ENCODE peak calls at places on chromosomes 11 and 22, in eight cellular contexts. One of them, this sample, is unnamed.
A peak's percentile ranks its signal among the peaks of the same experiment; 100 is the strongest.

GRCh38 chr11:122656631-122657101 is 1.1 kb downstream of the UBASH3B start:
- DNase-seq in pancreas: peak; percentile 43
- DNase-seq in CD4-positive, alpha-beta T cell: peak; percentile 36
- DNase-seq in A549: peak; percentile 43
- DNase-seq in adrenal gland: peak; percentile 32
- DNase-seq in effector memory CD4-positive, alpha-beta T cell: peak; percentile 2
- DNase-seq in GM23248: peak; percentile 49
- DNase-seq in OCI-LY7: peak; percentile 68
- DNase-seq in this sample: no peak

GRCh38 chr11:94515398-94515797 is 3.1 kb downstream of the C11orf97 start:
- DNase-seq in pancreas: no peak
- DNase-seq in CD4-positive, alpha-beta T cell: no peak
- DNase-seq in A549: no peak
- DNase-seq in adrenal gland: no peak
- DNase-seq in effector memory CD4-positive, alpha-beta T cell: no peak
- DNase-seq in GM23248: no peak
- DNase-seq in OCI-LY7: no peak
- DNase-seq in this sample: no peak

GRCh38 chr11:87128372-87128771 is 90.6 kb downstream of the TMEM135 start:
- DNase-seq in pancreas: no peak
- DNase-seq in CD4-positive, alpha-beta T cell: no peak
- DNase-seq in A549: no peak
- DNase-seq in adrenal gland: no peak
- DNase-seq in effector memory CD4-positive, alpha-beta T cell: no peak
- DNase-seq in GM23248: no peak
- DNase-seq in OCI-LY7: no peak
- DNase-seq in this sample: no peak

GRCh38 chr22:23533328-23533762 is 46.7 kb downstream of the IGLL1 start:
- DNase-seq in pancreas: no peak
- DNase-seq in CD4-positive, alpha-beta T cell: peak; percentile 41
- DNase-seq in A549: peak; percentile 58
- DNase-seq in adrenal gland: peak; percentile 37
- DNase-seq in effector memory CD4-positive, alpha-beta T cell: no peak
- DNase-seq in GM23248: peak; percentile 21
- DNase-seq in OCI-LY7: peak; percentile 70
- DNase-seq in this sample: no peak

GRCh38 chr11:32225491-32226285 is 134.8 kb downstream of the RCN1 start:
- DNase-seq in pancreas: no peak
- DNase-seq in CD4-positive, alpha-beta T cell: no peak
- DNase-seq in A549: no peak
- DNase-seq in adrenal gland: no peak
- DNase-seq in effector memory CD4-positive, alpha-beta T cell: no peak
- DNase-seq in GM23248: no peak
- DNase-seq in OCI-LY7: no peak
- DNase-seq in this sample: no peak

GRCh38 chr11:46114378-46114777 is 6.9 kb downstream of the PHF21A start:
- DNase-seq in pancreas: no peak
- DNase-seq in CD4-positive, alpha-beta T cell: no peak
- DNase-seq in A549: no peak
- DNase-seq in adrenal gland: no peak
- DNase-seq in effector memory CD4-positive, alpha-beta T cell: no peak
- DNase-seq in GM23248: no peak
- DNase-seq in OCI-LY7: no peak
- DNase-seq in this sample: no peak

GRCh38 chr11:126336065-126336464 is 19.4 kb upstream of the ST3GAL4 start:
- DNase-seq in pancreas: no peak
- DNase-seq in CD4-positive, alpha-beta T cell: no peak
- DNase-seq in A549: no peak
- DNase-seq in adrenal gland: no peak
- DNase-seq in effector memory CD4-positive, alpha-beta T cell: no peak
- DNase-seq in GM23248: no peak
- DNase-seq in OCI-LY7: no peak
- DNase-seq in this sample: no peak

GRCh38 chr11:63945482-63946163 is 6.8 kb downstream of the NAA40 start:
- DNase-seq in pancreas: peak; percentile 79
- DNase-seq in CD4-positive, alpha-beta T cell: peak; percentile 50
- DNase-seq in A549: peak; percentile 75
- DNase-seq in adrenal gland: peak; percentile 88
- DNase-seq in effector memory CD4-positive, alpha-beta T cell: peak; percentile 9
- DNase-seq in GM23248: peak; percentile 91
- DNase-seq in OCI-LY7: peak; percentile 62
- DNase-seq in this sample: no peak

GRCh38 chr11:107591098-107591445 is at the start of gene ELMOD1:
- DNase-seq in pancreas: peak; percentile 38
- DNase-seq in CD4-positive, alpha-beta T cell: no peak
- DNase-seq in A549: peak; percentile 12
- DNase-seq in adrenal gland: peak; percentile 61
- DNase-seq in effector memory CD4-positive, alpha-beta T cell: no peak
- DNase-seq in GM23248: peak; percentile 76
- DNase-seq in OCI-LY7: no peak
- DNase-seq in this sample: no peak

GRCh38 chr11:6655790-6656580 is at the start of gene DCHS1:
- DNase-seq in pancreas: peak; percentile 30
- DNase-seq in CD4-positive, alpha-beta T cell: no peak
- DNase-seq in A549: no peak
- DNase-seq in adrenal gland: peak; percentile 19
- DNase-seq in effector memory CD4-positive, alpha-beta T cell: no peak
- DNase-seq in GM23248: peak; percentile 39
- DNase-seq in OCI-LY7: no peak
- DNase-seq in this sample: no peak

GRCh38 chr11:131600591-131600990 is 230.2 kb downstream of the NTM start:
- DNase-seq in pancreas: no peak
- DNase-seq in CD4-positive, alpha-beta T cell: no peak
- DNase-seq in A549: no peak
- DNase-seq in adrenal gland: no peak
- DNase-seq in effector memory CD4-positive, alpha-beta T cell: no peak
- DNase-seq in GM23248: peak; percentile 63
- DNase-seq in OCI-LY7: no peak
- DNase-seq in this sample: no peak

GRCh38 chr22:27840436-27840835 is 38.9 kb upstream of the MN1 start:
- DNase-seq in pancreas: no peak
- DNase-seq in CD4-positive, alpha-beta T cell: no peak
- DNase-seq in A549: no peak
- DNase-seq in adrenal gland: no peak
- DNase-seq in effector memory CD4-positive, alpha-beta T cell: no peak
- DNase-seq in GM23248: no peak
- DNase-seq in OCI-LY7: no peak
- DNase-seq in this sample: no peak

GRCh38 chr11:81026008-81026407 is 1585.2 kb upstream of the TENM4 start:
- DNase-seq in pancreas: no peak
- DNase-seq in CD4-positive, alpha-beta T cell: no peak
- DNase-seq in A549: no peak
- DNase-seq in adrenal gland: no peak
- DNase-seq in effector memory CD4-positive, alpha-beta T cell: no peak
- DNase-seq in GM23248: no peak
- DNase-seq in OCI-LY7: no peak
- DNase-seq in this sample: no peak

GRCh38 chr11:110984147-110984546 is 261.4 kb upstream of the POU2AF2 start:
- DNase-seq in pancreas: no peak
- DNase-seq in CD4-positive, alpha-beta T cell: no peak
- DNase-seq in A549: no peak
- DNase-seq in adrenal gland: no peak
- DNase-seq in effector memory CD4-positive, alpha-beta T cell: no peak
- DNase-seq in GM23248: peak; percentile 58
- DNase-seq in OCI-LY7: no peak
- DNase-seq in this sample: no peak

GRCh38 chr22:33748714-33749113 is 171.6 kb downstream of the LARGE1 start:
- DNase-seq in pancreas: no peak
- DNase-seq in CD4-positive, alpha-beta T cell: no peak
- DNase-seq in A549: no peak
- DNase-seq in adrenal gland: no peak
- DNase-seq in effector memory CD4-positive, alpha-beta T cell: no peak
- DNase-seq in GM23248: no peak
- DNase-seq in OCI-LY7: peak; percentile 71
- DNase-seq in this sample: no peak

GRCh38 chr11:123251656-123252344 is 56.8 kb upstream of the CLMP start:
- DNase-seq in pancreas: no peak
- DNase-seq in CD4-positive, alpha-beta T cell: no peak
- DNase-seq in A549: no peak
- DNase-seq in adrenal gland: peak; percentile 82
- DNase-seq in effector memory CD4-positive, alpha-beta T cell: no peak
- DNase-seq in GM23248: peak; percentile 69
- DNase-seq in OCI-LY7: no peak
- DNase-seq in this sample: no peak

GRCh38 chr22:40436460-40437431 is 66.4 kb downstream of the SGSM3 start:
- DNase-seq in pancreas: no peak
- DNase-seq in CD4-positive, alpha-beta T cell: no peak
- DNase-seq in A549: peak; percentile 70
- DNase-seq in adrenal gland: peak; percentile 73
- DNase-seq in effector memory CD4-positive, alpha-beta T cell: no peak
- DNase-seq in GM23248: peak; percentile 73
- DNase-seq in OCI-LY7: peak; percentile 95
- DNase-seq in this sample: no peak

GRCh38 chr11:72084076-72084475 is 3.4 kb downstream of the LRRC51 start:
- DNase-seq in pancreas: no peak
- DNase-seq in CD4-positive, alpha-beta T cell: no peak
- DNase-seq in A549: no peak
- DNase-seq in adrenal gland: no peak
- DNase-seq in effector memory CD4-positive, alpha-beta T cell: no peak
- DNase-seq in GM23248: no peak
- DNase-seq in OCI-LY7: no peak
- DNase-seq in this sample: no peak

GRCh38 chr11:125494987-125495725 is 909 bp downstream of the FEZ1 start:
- DNase-seq in pancreas: peak; percentile 25
- DNase-seq in CD4-positive, alpha-beta T cell: peak; percentile 34
- DNase-seq in A549: no peak
- DNase-seq in adrenal gland: peak; percentile 16
- DNase-seq in effector memory CD4-positive, alpha-beta T cell: no peak
- DNase-seq in GM23248: peak; percentile 69
- DNase-seq in OCI-LY7: no peak
- DNase-seq in this sample: no peak

DNA sequence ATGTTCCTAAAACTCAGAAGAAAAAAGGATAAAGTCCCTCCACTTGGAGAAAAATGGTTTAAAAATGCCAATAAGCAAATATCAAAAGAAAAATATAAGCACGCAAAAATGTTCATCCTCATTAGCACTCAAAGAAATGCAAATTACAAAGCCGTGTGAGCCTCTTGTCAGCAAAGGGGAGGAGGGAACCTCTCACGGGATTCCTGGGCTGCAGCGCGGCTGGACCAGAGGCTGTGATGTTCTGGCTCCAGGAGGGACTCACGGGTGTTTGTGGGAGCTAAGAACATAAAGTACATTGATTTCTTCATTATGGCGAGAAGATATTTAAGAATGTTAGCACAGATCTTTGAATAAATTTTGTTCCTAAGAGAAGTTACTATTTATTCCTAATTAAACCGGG is 1451.2 kb downstream of the BRD1 start:
- DNase-seq in pancreas: no peak
- DNase-seq in CD4-positive, alpha-beta T cell: no peak
- DNase-seq in A549: no peak
- DNase-seq in adrenal gland: no peak
- DNase-seq in effector memory CD4-positive, alpha-beta T cell: no peak
- DNase-seq in GM23248: no peak
- DNase-seq in OCI-LY7: no peak
- DNase-seq in this sample: no peak
- H3K9me3 ChIP-seq in pancreas: no peaks in the 10 kb centered on the region
- H3K9me3 ChIP-seq in CD4-positive, alpha-beta T cell: no peaks in the 10 kb centered on the region
- H3K9me3 ChIP-seq in A549: no peaks in the 10 kb centered on the region
- H3K9me3 ChIP-seq in adrenal gland: no peaks in the 10 kb centered on the region
- H3K9me3 ChIP-seq in effector memory CD4-positive, alpha-beta T cell: no peaks in the 10 kb centered on the region
- H3K9me3 ChIP-seq in GM23248: no peaks in the 10 kb centered on the region
- H3K9me3 ChIP-seq in OCI-LY7: no peaks in the 10 kb centered on the region
- H3K9me3 ChIP-seq in this sample: peaks cover 8% of the 10 kb centered on the region

DNA sequence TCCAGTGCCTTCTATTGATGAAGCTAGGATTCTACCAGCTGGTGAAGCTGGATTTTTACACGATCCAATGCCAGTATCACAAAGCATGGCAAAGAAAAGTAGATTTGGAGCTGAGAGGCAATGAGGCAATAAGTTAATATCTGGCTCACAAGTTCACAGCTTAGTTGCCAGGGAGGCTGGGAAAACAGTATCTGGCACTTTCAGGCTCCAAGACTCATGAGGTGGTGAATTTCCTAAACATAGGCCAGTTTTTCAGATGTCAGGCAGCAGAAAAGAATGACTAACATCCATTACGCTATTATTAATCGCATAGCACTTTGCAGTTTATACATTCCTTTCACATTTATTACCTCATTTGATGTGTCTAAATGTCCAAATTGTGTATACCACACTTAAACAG is 122.7 kb downstream of the GRIA4 start:
- DNase-seq in pancreas: no peak
- DNase-seq in CD4-positive, alpha-beta T cell: no peak
- DNase-seq in A549: no peak
- DNase-seq in adrenal gland: no peak
- DNase-seq in effector memory CD4-positive, alpha-beta T cell: no peak
- DNase-seq in GM23248: peak; percentile 1
- DNase-seq in OCI-LY7: no peak
- DNase-seq in this sample: no peak
- H3K9me3 ChIP-seq in pancreas: no peaks in the 10 kb centered on the region
- H3K9me3 ChIP-seq in CD4-positive, alpha-beta T cell: no peaks in the 10 kb centered on the region
- H3K9me3 ChIP-seq in A549: no peaks in the 10 kb centered on the region
- H3K9me3 ChIP-seq in adrenal gland: no peaks in the 10 kb centered on the region
- H3K9me3 ChIP-seq in effector memory CD4-positive, alpha-beta T cell: no peaks in the 10 kb centered on the region
- H3K9me3 ChIP-seq in GM23248: no peaks in the 10 kb centered on the region
- H3K9me3 ChIP-seq in OCI-LY7: no peaks in the 10 kb centered on the region
- H3K9me3 ChIP-seq in this sample: no peaks in the 10 kb centered on the region

DNA sequence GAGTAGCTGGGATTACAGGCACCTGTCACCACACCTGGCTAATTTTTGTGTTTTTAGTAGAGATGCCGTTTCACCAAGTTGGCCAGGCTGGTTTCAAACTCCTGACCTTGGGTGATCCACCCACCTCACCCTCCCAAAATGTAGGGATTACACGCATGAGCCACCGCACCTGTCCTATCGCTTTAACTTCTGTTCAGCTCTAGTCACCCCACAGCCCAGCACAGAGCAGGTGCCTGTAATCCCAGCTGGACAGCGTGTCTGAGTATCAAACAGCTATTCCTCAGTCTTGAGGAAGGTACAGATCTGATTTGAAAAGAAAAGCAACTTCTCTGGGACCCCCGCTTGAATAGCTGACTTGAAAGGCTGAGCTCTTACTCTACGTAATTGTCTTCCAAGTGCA is 149.1 kb downstream of the CTTN start:
- DNase-seq in pancreas: no peak
- DNase-seq in CD4-positive, alpha-beta T cell: no peak
- DNase-seq in A549: no peak
- DNase-seq in adrenal gland: no peak
- DNase-seq in effector memory CD4-positive, alpha-beta T cell: no peak
- DNase-seq in GM23248: no peak
- DNase-seq in OCI-LY7: no peak
- DNase-seq in this sample: no peak
- H3K9me3 ChIP-seq in pancreas: no peaks in the 10 kb centered on the region
- H3K9me3 ChIP-seq in CD4-positive, alpha-beta T cell: no peaks in the 10 kb centered on the region
- H3K9me3 ChIP-seq in A549: no peaks in the 10 kb centered on the region
- H3K9me3 ChIP-seq in adrenal gland: no peaks in the 10 kb centered on the region
- H3K9me3 ChIP-seq in effector memory CD4-positive, alpha-beta T cell: no peaks in the 10 kb centered on the region
- H3K9me3 ChIP-seq in GM23248: no peaks in the 10 kb centered on the region
- H3K9me3 ChIP-seq in OCI-LY7: no peaks in the 10 kb centered on the region
- H3K9me3 ChIP-seq in this sample: no peaks in the 10 kb centered on the region

GRCh38 chr11:54558407-54558806 is 45.4 kb downstream of the OR4C46 start:
- DNase-seq in pancreas: no peak
- DNase-seq in CD4-positive, alpha-beta T cell: no peak
- DNase-seq in A549: no peak
- DNase-seq in adrenal gland: no peak
- DNase-seq in effector memory CD4-positive, alpha-beta T cell: no peak
- DNase-seq in GM23248: no peak
- DNase-seq in OCI-LY7: peak; percentile 3
- DNase-seq in this sample: no peak

DNA sequence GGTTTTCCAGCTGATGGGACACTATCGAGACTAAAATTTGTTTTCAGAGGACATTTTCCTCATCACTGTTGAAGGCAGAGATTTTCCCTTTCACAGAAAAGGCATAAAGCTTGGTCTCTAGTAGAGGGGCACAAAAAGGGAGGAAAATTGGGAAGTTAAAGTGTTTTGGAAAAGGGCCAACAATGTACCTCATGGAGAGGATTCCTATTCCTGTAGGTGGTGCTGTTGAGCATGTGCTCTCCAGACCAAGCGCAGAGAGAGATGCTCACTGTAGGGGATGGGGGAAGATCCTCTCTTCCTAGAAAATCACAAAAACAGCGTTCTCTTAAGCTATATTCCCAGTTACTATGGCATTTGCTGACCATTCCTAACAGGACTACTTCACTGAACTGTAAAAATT is 44.9 kb downstream of the OR4C46 start:
- DNase-seq in pancreas: no peak
- DNase-seq in CD4-positive, alpha-beta T cell: no peak
- DNase-seq in A549: peak; percentile 12
- DNase-seq in adrenal gland: no peak
- DNase-seq in effector memory CD4-positive, alpha-beta T cell: no peak
- DNase-seq in GM23248: peak; percentile 1
- DNase-seq in OCI-LY7: peak; percentile 2
- DNase-seq in this sample: no peak
- H3K9me3 ChIP-seq in pancreas: no peaks in the 10 kb centered on the region
- H3K9me3 ChIP-seq in CD4-positive, alpha-beta T cell: peaks cover 33% of the 10 kb centered on the region
- H3K9me3 ChIP-seq in A549: no peaks in the 10 kb centered on the region
- H3K9me3 ChIP-seq in adrenal gland: no peaks in the 10 kb centered on the region
- H3K9me3 ChIP-seq in effector memory CD4-positive, alpha-beta T cell: peaks cover 14% of the 10 kb centered on the region
- H3K9me3 ChIP-seq in GM23248: no peaks in the 10 kb centered on the region
- H3K9me3 ChIP-seq in OCI-LY7: peaks cover 5% of the 10 kb centered on the region
- H3K9me3 ChIP-seq in this sample: peaks cover 2% of the 10 kb centered on the region